ENCODE peak calls at places on chromosomes 6 and 20, in five cellular contexts. One of them, this sample, is unnamed.

GRCh38 chr20:9578584-9578983 is 64.2 kb downstream of the LAMP5 start:
- DNase-seq in transverse colon: no peak
- DNase-seq in SK-N-SH: no peak
- DNase-seq in HepG2: no peak
- DNase-seq in stomach: no peak
- DNase-seq in this sample: no peak

GRCh38 chr6:30260036-30260504 is 46.9 kb upstream of the TRIM26 start:
- DNase-seq in HepG2: no peak
- DNase-seq in SK-N-SH: no peak
- DNase-seq in stomach: no peak
- DNase-seq in transverse colon: no peak
- DNase-seq in this sample: no peak

GRCh38 chr20:53881362-53881761 is 189.0 kb downstream of the BCAS1 start:
- DNase-seq in transverse colon: no peak
- DNase-seq in HepG2: no peak
- DNase-seq in stomach: no peak
- DNase-seq in SK-N-SH: no peak
- DNase-seq in this sample: no peak

GRCh38 chr6:14472964-14473363 is 355.4 kb downstream of the CD83 start:
- DNase-seq in HepG2: no peak
- DNase-seq in SK-N-SH: no peak
- DNase-seq in transverse colon: no peak
- DNase-seq in stomach: no peak
- DNase-seq in this sample: no peak

GRCh38 chr6:138953451-138953850 is 34.6 kb downstream of the REPS1 start:
- DNase-seq in HepG2: no peak
- DNase-seq in stomach: no peak
- DNase-seq in SK-N-SH: no peak
- DNase-seq in transverse colon: no peak
- DNase-seq in this sample: no peak

GRCh38 chr6:143374014-143374413 is 76.5 kb downstream of the ADAT2 start:
- DNase-seq in transverse colon: no peak
- DNase-seq in HepG2: no peak
- DNase-seq in stomach: no peak
- DNase-seq in SK-N-SH: no peak
- DNase-seq in this sample: no peak

GRCh38 chr20:4703281-4703676 is 18.4 kb upstream of the PRND start:
- DNase-seq in HepG2: no peak
- DNase-seq in SK-N-SH: no peak
- DNase-seq in transverse colon: no peak
- DNase-seq in stomach: no peak
- DNase-seq in this sample: no peak

GRCh38 chr20:32494498-32495216 is 90.5 kb downstream of the NOL4L start:
- DNase-seq in HepG2: no peak
- DNase-seq in stomach: no peak
- DNase-seq in SK-N-SH: no peak
- DNase-seq in transverse colon: no peak
- DNase-seq in this sample: peak; percentile 28

GRCh38 chr6:71496018-71496800 is 207.6 kb downstream of the OGFRL1 start:
- DNase-seq in transverse colon: peak; percentile 25
- DNase-seq in stomach: no peak
- DNase-seq in SK-N-SH: no peak
- DNase-seq in HepG2: no peak
- DNase-seq in this sample: no peak

GRCh38 chr6:104885518-104886043 is 25.9 kb upstream of the HACE1 start:
- DNase-seq in stomach: no peak
- DNase-seq in transverse colon: no peak
- DNase-seq in HepG2: no peak
- DNase-seq in SK-N-SH: no peak
- DNase-seq in this sample: no peak

GRCh38 chr20:11170025-11170424 is 496.2 kb upstream of the JAG1 start:
- DNase-seq in stomach: no peak
- DNase-seq in transverse colon: no peak
- DNase-seq in HepG2: no peak
- DNase-seq in SK-N-SH: no peak
- DNase-seq in this sample: no peak

GRCh38 chr6:3081965-3082364 is 13.7 kb downstream of the RIPK1 start:
- DNase-seq in SK-N-SH: no peak
- DNase-seq in stomach: no peak
- DNase-seq in HepG2: no peak
- DNase-seq in transverse colon: no peak
- DNase-seq in this sample: no peak
- TF ChIP-seq POLR2AphosphoS5 in SK-N-SH: no peak
- TF ChIP-seq POLR2AphosphoS5 in stomach: no peak
- TF ChIP-seq POLR2AphosphoS5 in HepG2: no peak
- TF ChIP-seq POLR2AphosphoS5 in transverse colon: no peak
- TF ChIP-seq POLR2AphosphoS5 in this sample: no peak

DNA sequence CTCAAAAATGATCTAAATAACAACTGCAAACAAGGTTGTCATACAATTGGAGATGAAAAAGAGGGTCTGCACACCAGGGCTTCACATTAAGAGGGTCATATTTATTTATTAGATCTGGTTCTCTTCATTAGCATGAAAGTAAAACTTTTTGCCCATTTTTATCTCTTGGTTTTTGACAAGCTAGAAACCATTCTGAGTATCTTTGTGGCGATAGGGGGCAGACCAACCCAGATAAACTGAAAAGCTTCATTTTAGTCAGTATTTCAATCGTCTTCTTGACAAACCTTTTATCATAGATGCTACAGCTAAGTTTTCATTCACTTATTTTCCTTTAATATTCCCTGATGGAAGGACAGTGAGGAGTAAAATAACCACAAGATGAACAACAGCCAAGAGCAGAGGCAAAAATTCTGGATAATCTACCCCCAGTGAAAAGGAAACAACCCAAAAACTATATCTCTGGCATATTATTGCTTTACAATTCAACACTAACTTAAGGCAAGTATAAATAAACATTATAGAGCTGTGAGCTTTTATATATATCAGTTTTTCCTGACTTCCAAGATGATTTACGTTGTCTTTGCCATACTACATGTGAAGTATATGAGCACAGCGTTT is 45.2 kb downstream of the THEMIS start:
- DNase-seq in HepG2: peak; percentile 24
- DNase-seq in transverse colon: no peak
- DNase-seq in SK-N-SH: no peak
- DNase-seq in stomach: no peak
- DNase-seq in this sample: no peak
- TF ChIP-seq CTCF in HepG2: peak; percentile 68
- TF ChIP-seq CTCF in transverse colon: peak; percentile 22
- TF ChIP-seq CTCF in SK-N-SH: peak; percentile 70
- TF ChIP-seq CTCF in stomach: no peak
- TF ChIP-seq CTCF in this sample: no peak

GRCh38 chr6:35181933-35182612 is 31.7 kb upstream of the SCUBE3 start:
- DNase-seq in stomach: peak; percentile 45
- DNase-seq in SK-N-SH: peak; percentile 64
- DNase-seq in transverse colon: peak; percentile 58
- DNase-seq in HepG2: no peak
- DNase-seq in this sample: no peak
- TF ChIP-seq EP300 in stomach: no peak
- TF ChIP-seq EP300 in SK-N-SH: no peak
- TF ChIP-seq EP300 in transverse colon: no peak
- TF ChIP-seq EP300 in HepG2: no peak
- TF ChIP-seq EP300 in this sample: no peak

DNA sequence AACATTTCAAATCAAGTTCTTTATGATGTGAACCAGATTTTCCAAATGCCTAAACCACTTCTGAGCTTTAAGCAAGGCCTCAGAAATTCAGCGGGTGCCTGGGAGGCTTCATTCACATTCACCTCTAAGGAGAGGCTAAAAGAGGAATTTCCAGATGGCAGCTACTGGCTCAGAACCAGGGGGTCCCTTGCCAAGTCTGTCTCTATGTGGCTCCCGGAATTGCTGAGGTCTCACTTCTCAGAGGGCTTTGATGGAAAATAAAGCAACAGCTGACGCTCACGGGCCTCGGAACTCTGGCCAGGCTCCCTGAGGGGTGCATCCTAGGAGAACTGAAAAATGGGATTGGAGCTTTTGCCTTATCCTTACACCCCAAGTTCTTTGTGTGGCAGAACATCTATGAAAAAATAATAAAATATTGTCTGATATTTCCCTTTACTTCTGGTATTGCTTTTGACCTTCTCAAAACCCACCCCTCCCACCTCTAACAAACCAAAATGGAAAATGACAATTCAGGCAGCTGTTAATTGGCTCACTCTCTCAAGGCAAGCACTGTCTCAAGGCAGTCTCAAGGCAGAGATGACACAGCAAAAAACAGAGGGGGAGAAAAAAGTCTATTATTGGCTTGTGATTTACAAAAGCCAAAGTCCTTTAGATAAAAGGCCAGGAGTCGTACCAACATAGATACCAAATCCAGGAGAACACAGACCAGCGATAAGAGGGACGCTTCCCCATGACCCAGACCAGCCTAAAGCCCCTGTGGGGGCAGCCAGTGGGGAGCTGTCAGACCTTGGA is 21.8 kb upstream of the LRRN4 start:
- DNase-seq in HepG2: no peak
- DNase-seq in transverse colon: no peak
- DNase-seq in stomach: no peak
- DNase-seq in SK-N-SH: no peak
- DNase-seq in this sample: no peak
- TF ChIP-seq POLR2AphosphoS5 in HepG2: no peak
- TF ChIP-seq POLR2AphosphoS5 in transverse colon: no peak
- TF ChIP-seq POLR2AphosphoS5 in stomach: no peak
- TF ChIP-seq POLR2AphosphoS5 in SK-N-SH: no peak
- TF ChIP-seq POLR2AphosphoS5 in this sample: no peak

GRCh38 chr6:31546962-31547726 is at the start of gene NFKBIL1:
- DNase-seq in stomach: peak; percentile 95
- DNase-seq in HepG2: peak; percentile 93
- DNase-seq in SK-N-SH: peak; percentile 90
- DNase-seq in transverse colon: peak; percentile 96
- DNase-seq in this sample: peak; percentile 98
- TF ChIP-seq CTCF in stomach: no peak
- TF ChIP-seq CTCF in HepG2: peak; percentile 36
- TF ChIP-seq CTCF in SK-N-SH: no peak
- TF ChIP-seq CTCF in transverse colon: no peak
- TF ChIP-seq CTCF in this sample: no peak

GRCh38 chr20:19947611-19948264 is 69.4 kb upstream of the NAA20 start:
- DNase-seq in transverse colon: no peak
- DNase-seq in SK-N-SH: no peak
- DNase-seq in HepG2: no peak
- DNase-seq in stomach: peak; percentile 50
- DNase-seq in this sample: no peak
- TF ChIP-seq EP300 in transverse colon: no peak
- TF ChIP-seq EP300 in SK-N-SH: no peak
- TF ChIP-seq EP300 in HepG2: no peak
- TF ChIP-seq EP300 in stomach: no peak
- TF ChIP-seq EP300 in this sample: no peak

GRCh38 chr6:158409451-158409850 is 97.2 kb downstream of the TULP4 start:
- DNase-seq in stomach: no peak
- DNase-seq in HepG2: no peak
- DNase-seq in transverse colon: no peak
- DNase-seq in SK-N-SH: peak; percentile 52
- DNase-seq in this sample: no peak
- TF ChIP-seq POLR2AphosphoS5 in stomach: peak; percentile 37
- TF ChIP-seq POLR2AphosphoS5 in HepG2: no peak
- TF ChIP-seq POLR2AphosphoS5 in transverse colon: no peak
- TF ChIP-seq POLR2AphosphoS5 in SK-N-SH: no peak
- TF ChIP-seq POLR2AphosphoS5 in this sample: no peak

DNA sequence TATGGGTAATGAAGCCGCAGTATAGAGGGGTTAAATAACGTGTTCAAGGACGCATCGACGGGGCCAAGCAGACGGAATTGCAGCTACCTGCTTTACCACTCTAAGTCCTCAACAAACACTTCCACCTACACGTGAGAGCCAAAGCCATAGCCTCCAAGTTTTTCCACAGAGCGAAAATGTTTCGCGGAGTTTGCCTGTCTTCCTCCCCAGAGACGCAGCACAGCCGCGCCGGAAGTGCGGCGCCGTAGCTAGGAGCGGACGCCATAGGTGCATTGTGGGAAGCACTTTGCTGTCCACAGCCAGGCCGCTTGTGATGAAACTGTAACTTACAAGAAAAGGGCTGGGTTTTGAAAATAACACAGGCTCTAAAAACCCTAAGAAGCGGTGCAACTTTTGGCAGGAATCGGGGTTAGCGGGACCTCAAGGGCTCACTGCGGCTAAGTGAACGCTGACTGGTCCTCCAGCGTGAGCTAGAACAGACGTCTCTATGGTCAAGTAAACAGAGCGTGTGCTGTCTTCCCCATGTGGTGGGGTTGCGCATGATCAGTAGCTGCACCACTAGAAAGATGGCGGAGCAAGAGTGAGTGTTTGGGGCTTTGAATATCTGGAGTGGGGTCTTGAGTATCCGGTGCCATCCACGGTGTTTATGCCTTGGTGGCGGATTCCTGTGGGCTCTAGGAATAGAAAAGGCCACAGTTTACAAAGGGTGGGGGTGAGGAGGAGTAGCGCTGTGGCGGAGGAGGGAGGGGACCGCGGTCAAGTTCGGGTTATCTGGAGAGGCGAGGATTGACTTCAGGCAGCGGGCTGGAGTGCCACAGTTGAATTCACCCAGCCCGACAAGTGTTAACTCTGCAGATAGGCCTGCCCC is at the start of gene RPL7L1:
- DNase-seq in HepG2: peak; percentile 95
- DNase-seq in transverse colon: peak; percentile 84
- DNase-seq in SK-N-SH: peak; percentile 75
- DNase-seq in stomach: peak; percentile 82
- DNase-seq in this sample: peak; percentile 89
- TF ChIP-seq CTCF in HepG2: no peak
- TF ChIP-seq CTCF in transverse colon: peak; percentile 21
- TF ChIP-seq CTCF in SK-N-SH: no peak
- TF ChIP-seq CTCF in stomach: no peak
- TF ChIP-seq CTCF in this sample: no peak

DNA sequence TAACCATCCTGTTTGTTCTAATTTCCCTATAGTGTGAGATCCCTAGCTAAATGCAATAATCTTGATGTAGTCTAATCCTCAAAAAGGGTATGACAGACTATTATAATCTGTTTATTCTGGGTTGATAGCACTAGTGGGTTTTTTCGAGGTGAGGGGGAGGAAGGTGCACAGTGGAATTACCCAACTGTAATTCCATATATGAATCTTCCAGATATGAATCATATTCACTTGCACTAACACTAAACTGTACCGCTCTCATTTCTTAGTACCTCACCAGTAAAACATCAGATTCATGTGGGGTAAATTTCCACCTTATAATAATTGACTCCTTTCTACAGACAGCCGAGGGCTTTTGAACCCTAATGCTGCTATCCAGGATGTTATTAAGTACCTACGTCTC is 16.5 kb downstream of the NCOA7 start:
- DNase-seq in SK-N-SH: no peak
- DNase-seq in stomach: no peak
- DNase-seq in HepG2: no peak
- DNase-seq in transverse colon: no peak
- DNase-seq in this sample: no peak
- TF ChIP-seq EP300 in SK-N-SH: no peak
- TF ChIP-seq EP300 in stomach: no peak
- TF ChIP-seq EP300 in HepG2: no peak
- TF ChIP-seq EP300 in transverse colon: no peak
- TF ChIP-seq EP300 in this sample: no peak